ENCODE peak calls at places on chromosomes 16 and 17, in seven cellular contexts. L, J, X, Y, Z, C and N are unnamed samples.

GRCh38 chr16:1706386-1707192 is 594 bp downstream of the MAPK8IP3 start:
- DNase-seq in L (peak), J (no peak), X (no peak), Y (peak), Z (peak), C (no peak), N (no peak)

GRCh38 chr17:41917192-41917591 is 1.6 kb downstream of the ACLY start:
- DNase-seq in L (peak), J (peak), X (no peak), Y (peak), Z (no peak), C (peak), N (peak)

GRCh38 chr16:67936124-67936875 is at the start of gene PSMB10:
- DNase-seq in L (peak), J (no peak), X (no peak), Y (peak), Z (peak), C (peak), N (no peak)

GRCh38 chr16:85553436-85554113 is 59.5 kb upstream of the GSE1 start:
- DNase-seq in L (peak), J (no peak), X (no peak), Y (peak), Z (no peak), C (no peak), N (no peak)

GRCh38 chr17:70271672-70272071 is 102.3 kb downstream of the KCNJ2 start:
- DNase-seq in L (no peak), J (no peak), X (no peak), Y (no peak), Z (no peak), C (no peak), N (no peak)

GRCh38 chr17:47279062-47279801 is 25.6 kb downstream of the ITGB3 start:
- DNase-seq in L (no peak), J (peak), X (no peak), Y (no peak), Z (no peak), C (peak), N (peak)

GRCh38 chr16:16171332-16171919 is 51.9 kb downstream of the ABCC6 start:
- DNase-seq in L (no peak), J (no peak), X (no peak), Y (no peak), Z (no peak), C (no peak), N (no peak)

GRCh38 chr16:72025404-72026114 is 17.0 kb downstream of the DHODH start:
- DNase-seq in L (no peak), J (no peak), X (no peak), Y (no peak), Z (no peak), C (no peak), N (no peak)

GRCh38 chr17:69819316-69820087 is 255.5 kb upstream of the KCNJ16 start:
- DNase-seq in L (no peak), J (peak), X (no peak), Y (no peak), Z (peak), C (peak), N (peak)

GRCh38 chr17:45132569-45133463 is 501 bp upstream of the PLCD3 start:
- DNase-seq in L (peak), J (no peak), X (peak), Y (peak), Z (peak), C (no peak), N (no peak)

GRCh38 chr17:15432807-15433547 is 34.4 kb downstream of the CDRT4 start:
- DNase-seq in L (no peak), J (no peak), X (no peak), Y (no peak), Z (no peak), C (no peak), N (no peak)

GRCh38 chr17:15431766-15432165 is 35.7 kb downstream of the CDRT4 start:
- DNase-seq in L (no peak), J (no peak), X (no peak), Y (no peak), Z (no peak), C (no peak), N (no peak)

GRCh38 chr17:15441315-15441714 is 26.1 kb downstream of the CDRT4 start:
- DNase-seq in L (no peak), J (no peak), X (no peak), Y (no peak), Z (no peak), C (no peak), N (no peak)

GRCh38 chr17:15440347-15440746 is 27.1 kb downstream of the CDRT4 start:
- DNase-seq in L (no peak), J (no peak), X (no peak), Y (no peak), Z (no peak), C (no peak), N (no peak)

GRCh38 chr17:15436399-15437369 is 30.7 kb downstream of the CDRT4 start:
- DNase-seq in L (peak), J (no peak), X (no peak), Y (peak), Z (no peak), C (no peak), N (peak)
- TF ChIP-seq CTCF in L (no peak), J (peak), X (no peak), Y (no peak), Z (no peak), C (peak), N (peak)

DNA sequence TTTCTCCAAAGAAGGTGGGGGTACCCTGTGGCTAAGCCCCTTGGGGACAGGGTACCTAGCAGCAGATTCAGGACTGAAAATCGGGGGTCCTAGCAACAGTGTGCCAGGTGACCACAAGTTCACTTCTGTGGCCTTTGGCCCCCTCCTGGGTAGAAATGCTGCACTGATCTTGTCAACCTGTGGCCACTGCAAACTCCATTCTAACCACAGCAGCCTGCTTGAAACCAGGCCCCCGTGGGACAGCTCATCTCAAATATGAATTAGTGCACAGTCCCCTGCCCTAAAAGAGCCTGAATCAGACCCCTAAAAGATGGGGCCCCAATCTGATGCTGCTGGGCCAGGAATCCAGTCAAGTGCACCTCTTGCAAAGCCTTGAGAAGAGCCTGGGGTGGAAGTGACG is 126.6 kb downstream of the C16orf78 start:
- DNase-seq in L (no peak), J (no peak), X (no peak), Y (no peak), Z (peak), C (no peak), N (no peak)
- TF ChIP-seq CTCF in L (no peak), J (no peak), X (no peak), Y (no peak), Z (no peak), C (no peak), N (no peak)

GRCh38 chr17:6408271-6408670 is 26.6 kb downstream of the AIPL1 start:
- DNase-seq in L (no peak), J (no peak), X (no peak), Y (no peak), Z (no peak), C (no peak), N (no peak)

GRCh38 chr17:6415616-6416015 is 19.3 kb downstream of the AIPL1 start:
- DNase-seq in L (no peak), J (no peak), X (no peak), Y (no peak), Z (no peak), C (no peak), N (no peak)

GRCh38 chr17:6413073-6413472 is 21.8 kb downstream of the AIPL1 start:
- DNase-seq in L (no peak), J (no peak), X (peak), Y (no peak), Z (no peak), C (peak), N (no peak)
- TF ChIP-seq CTCF in L (no peak), J (peak), X (peak), Y (no peak), Z (peak), C (peak), N (peak)

GRCh38 chr16:23324727-23325126 is 22.6 kb downstream of the SCNN1B start:
- DNase-seq in L (peak), J (no peak), X (no peak), Y (no peak), Z (no peak), C (no peak), N (no peak)

GRCh38 chr16:23330161-23330560 is 28.1 kb downstream of the SCNN1B start:
- DNase-seq in L (no peak), J (no peak), X (no peak), Y (no peak), Z (no peak), C (no peak), N (no peak)

GRCh38 chr16:23330583-23331249 is 28.6 kb downstream of the SCNN1B start:
- DNase-seq in L (peak), J (no peak), X (no peak), Y (no peak), Z (no peak), C (no peak), N (no peak)

GRCh38 chr16:23323224-23324030 is 21.3 kb downstream of the SCNN1B start:
- DNase-seq in L (no peak), J (no peak), X (no peak), Y (no peak), Z (no peak), C (no peak), N (no peak)

GRCh38 chr16:23327836-23328235 is 25.7 kb downstream of the SCNN1B start:
- DNase-seq in L (no peak), J (no peak), X (no peak), Y (no peak), Z (no peak), C (no peak), N (no peak)
- TF ChIP-seq CTCF in L (no peak), J (no peak), X (no peak), Y (no peak), Z (no peak), C (no peak), N (no peak)

DNA sequence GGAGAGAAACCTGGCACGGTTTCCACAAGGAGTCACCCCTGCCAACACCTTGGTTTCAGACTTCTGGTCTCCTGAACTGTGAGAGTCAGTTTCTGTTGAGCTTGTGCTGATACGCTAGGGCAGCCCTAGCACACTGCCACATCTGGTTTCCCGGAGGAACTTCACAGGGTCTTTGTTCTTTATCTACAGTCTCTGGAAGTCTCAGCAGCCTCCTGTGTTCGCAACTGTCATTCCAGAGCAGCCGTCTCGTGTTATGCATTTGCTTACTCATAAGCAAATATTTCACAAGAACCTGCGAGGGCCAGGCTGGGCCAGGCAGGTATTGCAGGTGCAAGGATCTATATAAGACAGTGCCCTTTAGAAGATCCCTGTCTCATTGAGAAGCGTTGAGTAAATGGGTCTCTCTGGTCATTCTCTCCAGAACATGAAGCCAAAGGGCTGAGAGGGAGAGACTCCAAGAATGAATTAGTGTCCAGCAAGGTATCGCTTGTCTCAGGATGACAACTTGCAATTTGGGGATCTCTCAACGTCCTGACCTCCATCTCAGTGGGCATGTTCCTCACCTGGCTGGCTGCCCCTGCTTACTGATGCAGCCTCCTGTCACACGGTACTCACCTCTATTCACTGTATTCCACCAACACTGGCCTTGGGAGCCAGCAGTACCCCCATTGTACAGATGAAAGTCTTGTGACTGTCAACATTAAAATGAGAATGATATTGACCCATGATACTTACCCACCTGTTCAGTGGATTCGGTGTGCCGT is 141.2 kb downstream of the WWOX start:
- DNase-seq in L (no peak), J (no peak), X (no peak), Y (peak), Z (no peak), C (no peak), N (no peak)
- TF ChIP-seq CTCF in L (no peak), J (no peak), X (no peak), Y (no peak), Z (no peak), C (no peak), N (peak)

DNA sequence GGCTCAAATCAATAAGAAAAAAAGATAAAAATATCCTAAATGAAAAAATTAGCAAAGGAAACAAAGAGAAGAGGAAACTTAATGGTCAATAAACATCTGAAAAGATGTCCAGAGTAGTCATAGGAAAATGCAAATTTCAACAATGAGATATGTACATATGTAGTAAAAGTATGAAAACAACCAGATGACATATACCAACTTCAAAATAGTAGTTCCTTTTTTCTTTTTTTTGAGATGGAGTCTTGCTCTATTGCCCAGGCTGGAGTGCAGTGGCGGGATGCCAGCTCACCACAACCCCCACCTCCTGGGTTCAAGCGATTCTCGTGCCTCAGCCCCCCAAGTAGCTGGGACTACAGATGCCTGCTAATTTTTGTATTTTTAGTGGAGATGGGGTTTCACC is 21.7 kb upstream of the NFAT5 start:
- DNase-seq in L (no peak), J (no peak), X (no peak), Y (no peak), Z (no peak), C (no peak), N (no peak)
- TF ChIP-seq CTCF in L (no peak), J (no peak), X (no peak), Y (no peak), Z (no peak), C (no peak), N (no peak)

GRCh38 chr17:81094744-81095607 is 60.0 kb downstream of the BAIAP2 start:
- DNase-seq in L (peak), J (peak), X (peak), Y (peak), Z (peak), C (peak), N (peak)
- TF ChIP-seq CTCF in L (no peak), J (no peak), X (no peak), Y (no peak), Z (no peak), C (no peak), N (no peak)